ENCODE peak calls at places on chromosomes 1 and 21, in seven cellular contexts. One of them, this sample, is unnamed.

GRCh38 chr1:81936838-81937237 is 136.1 kb downstream of the ADGRL2 start:
- DNase-seq in GM12878: no peak
- DNase-seq in lower lobe of right lung: no peak
- DNase-seq in left ventricle myocardium inferior: no peak
- DNase-seq in stomach: no peak
- DNase-seq in cardiac muscle cell: no peak
- DNase-seq in uterus: no peak
- DNase-seq in this sample: no peak

GRCh38 chr1:197915797-197916686 is 1.1 kb upstream of the LHX9 start:
- DNase-seq in GM12878: no peak
- DNase-seq in lower lobe of right lung: peak; percentile 58
- DNase-seq in left ventricle myocardium inferior: peak; percentile 45
- DNase-seq in stomach: no peak
- DNase-seq in cardiac muscle cell: peak; percentile 81
- DNase-seq in uterus: no peak
- DNase-seq in this sample: peak; percentile 75

GRCh38 chr1:153246825-153247224 is 12.7 kb upstream of the LORICRIN start:
- DNase-seq in GM12878: no peak
- DNase-seq in lower lobe of right lung: no peak
- DNase-seq in left ventricle myocardium inferior: no peak
- DNase-seq in stomach: no peak
- DNase-seq in cardiac muscle cell: no peak
- DNase-seq in uterus: no peak
- DNase-seq in this sample: no peak

GRCh38 chr1:180424848-180425457 is 77.4 kb downstream of the ACBD6 start:
- DNase-seq in GM12878: peak; percentile 11
- DNase-seq in lower lobe of right lung: no peak
- DNase-seq in left ventricle myocardium inferior: no peak
- DNase-seq in stomach: no peak
- DNase-seq in cardiac muscle cell: no peak
- DNase-seq in uterus: no peak
- DNase-seq in this sample: no peak

GRCh38 chr1:100760511-100760910 is 41.0 kb downstream of the VCAM1 start:
- DNase-seq in GM12878: no peak
- DNase-seq in lower lobe of right lung: no peak
- DNase-seq in left ventricle myocardium inferior: no peak
- DNase-seq in stomach: no peak
- DNase-seq in cardiac muscle cell: peak; percentile 58
- DNase-seq in uterus: no peak
- DNase-seq in this sample: no peak

GRCh38 chr1:18812540-18812939 is 46.9 kb downstream of the TAS1R2 start:
- DNase-seq in GM12878: no peak
- DNase-seq in lower lobe of right lung: no peak
- DNase-seq in left ventricle myocardium inferior: no peak
- DNase-seq in stomach: no peak
- DNase-seq in cardiac muscle cell: no peak
- DNase-seq in uterus: no peak
- DNase-seq in this sample: no peak

GRCh38 chr21:37166733-37167132 is 93.7 kb downstream of the TTC3 start:
- DNase-seq in GM12878: no peak
- DNase-seq in lower lobe of right lung: no peak
- DNase-seq in left ventricle myocardium inferior: no peak
- DNase-seq in stomach: no peak
- DNase-seq in cardiac muscle cell: peak; percentile 12
- DNase-seq in uterus: no peak
- DNase-seq in this sample: no peak

GRCh38 chr1:15090373-15090772 is 63.2 kb upstream of the TMEM51 start:
- DNase-seq in GM12878: no peak
- DNase-seq in lower lobe of right lung: peak; percentile 92
- DNase-seq in left ventricle myocardium inferior: no peak
- DNase-seq in stomach: peak; percentile 95
- DNase-seq in cardiac muscle cell: peak; percentile 92
- DNase-seq in uterus: peak; percentile 30
- DNase-seq in this sample: peak; percentile 94

GRCh38 chr1:57897581-57897980 is 473.7 kb upstream of the DAB1 start:
- DNase-seq in GM12878: no peak
- DNase-seq in lower lobe of right lung: no peak
- DNase-seq in left ventricle myocardium inferior: no peak
- DNase-seq in stomach: no peak
- DNase-seq in cardiac muscle cell: no peak
- DNase-seq in uterus: no peak
- DNase-seq in this sample: no peak

DNA sequence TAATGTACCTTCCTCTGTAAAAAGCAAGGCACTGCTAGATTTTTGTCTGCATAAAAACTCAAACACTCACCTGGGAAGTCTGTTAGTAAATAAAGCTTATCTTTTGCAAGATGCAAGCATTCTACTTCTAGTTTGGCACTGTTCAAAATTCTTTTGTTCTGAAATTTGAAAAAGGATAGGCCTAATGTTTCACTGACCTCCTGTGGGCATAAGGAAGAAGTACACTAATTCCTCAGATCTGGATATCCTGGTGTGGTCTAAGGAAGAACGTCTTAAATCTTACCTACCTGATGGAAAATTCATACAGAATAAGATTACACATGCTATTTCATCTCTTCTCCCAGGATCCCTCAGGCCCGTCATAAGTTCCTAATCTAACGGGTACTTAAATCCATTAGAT is 93.5 kb upstream of the CAMK1G start:
- DNase-seq in GM12878: no peak
- DNase-seq in lower lobe of right lung: no peak
- DNase-seq in left ventricle myocardium inferior: no peak
- DNase-seq in stomach: no peak
- DNase-seq in cardiac muscle cell: peak; percentile 26
- DNase-seq in uterus: no peak
- DNase-seq in this sample: no peak
- TF ChIP-seq CTCF in GM12878: no peak
- TF ChIP-seq CTCF in lower lobe of right lung: peak; percentile 18
- TF ChIP-seq CTCF in left ventricle myocardium inferior: no peak
- TF ChIP-seq CTCF in stomach: no peak
- TF ChIP-seq CTCF in cardiac muscle cell: peak; percentile 47
- TF ChIP-seq CTCF in uterus: peak; percentile 15
- TF ChIP-seq CTCF in this sample: peak; percentile 31

GRCh38 chr1:112579801-112580510 is 39.0 kb downstream of the ST7L start:
- DNase-seq in GM12878: no peak
- DNase-seq in lower lobe of right lung: no peak
- DNase-seq in left ventricle myocardium inferior: no peak
- DNase-seq in stomach: no peak
- DNase-seq in cardiac muscle cell: no peak
- DNase-seq in uterus: no peak
- DNase-seq in this sample: no peak

GRCh38 chr1:112576240-112576639 is 42.7 kb downstream of the ST7L start:
- DNase-seq in GM12878: no peak
- DNase-seq in lower lobe of right lung: no peak
- DNase-seq in left ventricle myocardium inferior: no peak
- DNase-seq in stomach: no peak
- DNase-seq in cardiac muscle cell: no peak
- DNase-seq in uterus: no peak
- DNase-seq in this sample: no peak

DNA sequence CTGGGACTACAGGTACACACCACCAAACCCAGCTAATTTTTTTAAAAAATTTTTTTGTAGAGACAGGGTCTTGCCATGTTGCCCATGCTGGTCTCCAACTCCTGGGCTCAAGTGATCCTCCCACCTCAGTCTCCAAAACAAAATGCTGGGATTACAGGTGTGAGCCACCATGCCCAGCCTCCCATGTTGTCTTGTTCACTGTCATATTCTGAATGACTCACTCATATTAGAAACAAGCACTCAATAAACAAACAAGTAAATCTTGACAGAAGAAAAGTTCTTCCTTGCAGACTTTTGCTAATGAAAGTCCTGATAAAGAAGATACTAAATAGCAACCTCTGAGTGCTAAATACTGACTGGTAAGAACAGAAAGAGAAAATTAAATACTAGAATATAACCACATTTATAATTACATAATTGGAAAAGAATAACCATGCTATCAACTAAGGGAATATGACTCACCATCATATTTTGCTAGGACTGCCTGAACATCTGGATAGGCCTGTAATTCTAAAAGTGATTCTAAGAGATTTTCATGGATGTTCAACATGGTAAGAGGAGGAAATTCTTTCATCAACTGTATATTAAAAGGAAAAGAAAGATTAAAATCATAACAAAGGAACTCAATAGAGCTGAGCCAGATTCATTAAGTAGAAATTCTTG is 37.3 kb downstream of the ST7L start:
- DNase-seq in GM12878: no peak
- DNase-seq in lower lobe of right lung: no peak
- DNase-seq in left ventricle myocardium inferior: no peak
- DNase-seq in stomach: no peak
- DNase-seq in cardiac muscle cell: no peak
- DNase-seq in uterus: no peak
- DNase-seq in this sample: no peak
- H3K4me3 ChIP-seq in GM12878: no peak overlapping the region
- H3K4me3 ChIP-seq in lower lobe of right lung: no peak overlapping the region
- H3K4me3 ChIP-seq in left ventricle myocardium inferior: no peak overlapping the region
- H3K4me3 ChIP-seq in stomach: no peak overlapping the region
- H3K4me3 ChIP-seq in cardiac muscle cell: no peak overlapping the region
- H3K4me3 ChIP-seq in uterus: no peak overlapping the region
- H3K4me3 ChIP-seq in this sample: no peak overlapping the region

DNA sequence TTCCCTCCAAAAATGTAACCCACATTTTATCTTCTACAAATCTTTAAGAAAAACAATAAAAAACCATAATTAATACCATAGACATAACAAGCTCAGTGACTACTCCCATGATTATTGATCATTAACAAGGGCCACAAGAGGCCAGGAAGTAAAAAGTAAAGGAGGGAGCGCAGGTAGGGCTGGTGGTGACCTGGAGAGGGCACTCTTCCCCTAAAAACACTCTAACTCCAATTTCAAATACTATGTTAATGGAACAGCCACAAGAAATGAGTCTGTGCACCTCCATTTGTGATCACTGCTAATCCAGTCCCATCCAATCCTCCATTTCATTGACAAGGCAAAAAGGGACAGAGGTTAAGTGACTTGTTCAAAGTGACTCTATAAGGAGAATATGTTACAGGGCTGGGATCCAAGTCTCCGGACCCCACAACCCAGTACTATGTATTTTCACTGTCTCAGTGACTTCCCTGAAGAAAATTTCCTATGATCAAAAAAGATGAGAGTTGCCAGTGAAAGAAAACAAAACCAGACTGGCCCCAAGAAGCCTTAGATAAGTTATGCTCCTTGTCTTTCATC is 41.2 kb upstream of the CFAP298 start:
- DNase-seq in GM12878: no peak
- DNase-seq in lower lobe of right lung: no peak
- DNase-seq in left ventricle myocardium inferior: no peak
- DNase-seq in stomach: no peak
- DNase-seq in cardiac muscle cell: peak; percentile 39
- DNase-seq in uterus: no peak
- DNase-seq in this sample: no peak
- TF ChIP-seq CTCF in GM12878: peak; percentile 66
- TF ChIP-seq CTCF in lower lobe of right lung: peak; percentile 55
- TF ChIP-seq CTCF in left ventricle myocardium inferior: peak; percentile 65
- TF ChIP-seq CTCF in stomach: peak; percentile 61
- TF ChIP-seq CTCF in cardiac muscle cell: peak; percentile 60
- TF ChIP-seq CTCF in uterus: peak; percentile 25
- TF ChIP-seq CTCF in this sample: peak; percentile 61

GRCh38 chr1:210057593-210057992 is 119.6 kb downstream of the SYT14 start:
- DNase-seq in GM12878: no peak
- DNase-seq in lower lobe of right lung: no peak
- DNase-seq in left ventricle myocardium inferior: no peak
- DNase-seq in stomach: no peak
- DNase-seq in cardiac muscle cell: no peak
- DNase-seq in uterus: no peak
- DNase-seq in this sample: no peak
- H3K4me3 ChIP-seq in GM12878: no peak overlapping the region
- H3K4me3 ChIP-seq in lower lobe of right lung: no peak overlapping the region
- H3K4me3 ChIP-seq in left ventricle myocardium inferior: no peak overlapping the region
- H3K4me3 ChIP-seq in stomach: no peak overlapping the region
- H3K4me3 ChIP-seq in cardiac muscle cell: no peak overlapping the region
- H3K4me3 ChIP-seq in uterus: no peak overlapping the region
- H3K4me3 ChIP-seq in this sample: no peak overlapping the region

GRCh38 chr1:241411776-241412338 is 54.9 kb upstream of the RGS7 start:
- DNase-seq in GM12878: no peak
- DNase-seq in lower lobe of right lung: no peak
- DNase-seq in left ventricle myocardium inferior: no peak
- DNase-seq in stomach: no peak
- DNase-seq in cardiac muscle cell: no peak
- DNase-seq in uterus: no peak
- DNase-seq in this sample: no peak

GRCh38 chr1:241406421-241406820 is 49.4 kb upstream of the RGS7 start:
- DNase-seq in GM12878: no peak
- DNase-seq in lower lobe of right lung: no peak
- DNase-seq in left ventricle myocardium inferior: no peak
- DNase-seq in stomach: no peak
- DNase-seq in cardiac muscle cell: no peak
- DNase-seq in uterus: no peak
- DNase-seq in this sample: no peak

GRCh38 chr1:241412646-241413045 is 55.6 kb upstream of the RGS7 start:
- DNase-seq in GM12878: no peak
- DNase-seq in lower lobe of right lung: no peak
- DNase-seq in left ventricle myocardium inferior: no peak
- DNase-seq in stomach: no peak
- DNase-seq in cardiac muscle cell: no peak
- DNase-seq in uterus: no peak
- DNase-seq in this sample: no peak

GRCh38 chr1:241411056-241411775 is 54.2 kb upstream of the RGS7 start:
- DNase-seq in GM12878: no peak
- DNase-seq in lower lobe of right lung: no peak
- DNase-seq in left ventricle myocardium inferior: no peak
- DNase-seq in stomach: peak; percentile 53
- DNase-seq in cardiac muscle cell: no peak
- DNase-seq in uterus: no peak
- DNase-seq in this sample: no peak

GRCh38 chr1:241408170-241408569 is 51.2 kb upstream of the RGS7 start:
- DNase-seq in GM12878: no peak
- DNase-seq in lower lobe of right lung: no peak
- DNase-seq in left ventricle myocardium inferior: no peak
- DNase-seq in stomach: no peak
- DNase-seq in cardiac muscle cell: no peak
- DNase-seq in uterus: no peak
- DNase-seq in this sample: no peak
- TF ChIP-seq CTCF in GM12878: no peak
- TF ChIP-seq CTCF in lower lobe of right lung: no peak
- TF ChIP-seq CTCF in left ventricle myocardium inferior: no peak
- TF ChIP-seq CTCF in stomach: no peak
- TF ChIP-seq CTCF in cardiac muscle cell: no peak
- TF ChIP-seq CTCF in uterus: no peak
- TF ChIP-seq CTCF in this sample: no peak

GRCh38 chr1:212438831-212439237 is 6.1 kb downstream of the NENF start:
- DNase-seq in GM12878: no peak
- DNase-seq in lower lobe of right lung: no peak
- DNase-seq in left ventricle myocardium inferior: no peak
- DNase-seq in stomach: no peak
- DNase-seq in cardiac muscle cell: no peak
- DNase-seq in uterus: no peak
- DNase-seq in this sample: no peak

GRCh38 chr1:212437179-212437798 is 4.6 kb downstream of the NENF start:
- DNase-seq in GM12878: no peak
- DNase-seq in lower lobe of right lung: no peak
- DNase-seq in left ventricle myocardium inferior: no peak
- DNase-seq in stomach: no peak
- DNase-seq in cardiac muscle cell: no peak
- DNase-seq in uterus: no peak
- DNase-seq in this sample: no peak

GRCh38 chr1:212434992-212435391 is 2.3 kb downstream of the NENF start:
- DNase-seq in GM12878: no peak
- DNase-seq in lower lobe of right lung: no peak
- DNase-seq in left ventricle myocardium inferior: no peak
- DNase-seq in stomach: no peak
- DNase-seq in cardiac muscle cell: no peak
- DNase-seq in uterus: no peak
- DNase-seq in this sample: no peak

GRCh38 chr1:212442408-212442807 is 9.7 kb downstream of the NENF start:
- DNase-seq in GM12878: no peak
- DNase-seq in lower lobe of right lung: no peak
- DNase-seq in left ventricle myocardium inferior: no peak
- DNase-seq in stomach: no peak
- DNase-seq in cardiac muscle cell: no peak
- DNase-seq in uterus: no peak
- DNase-seq in this sample: no peak

GRCh38 chr1:212440419-212440818 is 7.7 kb downstream of the NENF start:
- DNase-seq in GM12878: no peak
- DNase-seq in lower lobe of right lung: no peak
- DNase-seq in left ventricle myocardium inferior: no peak
- DNase-seq in stomach: no peak
- DNase-seq in cardiac muscle cell: no peak
- DNase-seq in uterus: no peak
- DNase-seq in this sample: no peak
- H3K4me3 ChIP-seq in GM12878: no peak overlapping the region
- H3K4me3 ChIP-seq in lower lobe of right lung: no peak overlapping the region
- H3K4me3 ChIP-seq in left ventricle myocardium inferior: no peak overlapping the region
- H3K4me3 ChIP-seq in stomach: no peak overlapping the region
- H3K4me3 ChIP-seq in cardiac muscle cell: no peak overlapping the region
- H3K4me3 ChIP-seq in uterus: no peak overlapping the region
- H3K4me3 ChIP-seq in this sample: no peak overlapping the region